ENCODE peak calls at places on chromosomes 13 and 19, in eight cellular contexts. V is stimulated activated CD8-positive, alpha-beta memory T cell treated with anti-CD3 and anti-CD28 coated beads, Interleukin-4, amount 100 ng/mL, for 1 hour; T is neural progenitor cell; N is CD8-positive, alpha-beta memory T cell; S is left colon; U is T-helper 1 cell; C is esophagus squamous epithelium; A is H1. F is an unnamed sample.

GRCh38 chr19:56071151-56071550 is 49.9 kb downstream of the ZNF787 start:
- DNase-seq in A (no peak), N (no peak), V (no peak), S (no peak), T (peak; percentile 30), U (no peak), C (no peak), F (no peak)

GRCh38 chr19:39497850-39498261 is 891 bp upstream of the DLL3 start:
- DNase-seq in T (peak; percentile 89), S (no peak), V (no peak), N (no peak), U (no peak), C (no peak), A (peak; percentile 85), F (no peak)

GRCh38 chr19:610071-610800 is 20.6 kb downstream of the HCN2 start:
- DNase-seq in A (no peak), T (no peak), S (no peak), N (peak; percentile 20), C (no peak), U (no peak), V (no peak), F (no peak)

GRCh38 chr13:87089391-87089790 is 581.8 kb upstream of the SLITRK5 start:
- DNase-seq in U (no peak), A (no peak), V (no peak), T (no peak), N (no peak), S (no peak), C (no peak), F (no peak)

GRCh38 chr13:105990256-105990958 is 545.1 kb downstream of the EFNB2 start:
- DNase-seq in U (no peak), N (no peak), V (no peak), T (no peak), S (no peak), C (no peak), A (no peak), F (no peak)

GRCh38 chr19:22733691-22734090 is 50.3 kb downstream of the ZNF99 start:
- DNase-seq in N (no peak), T (no peak), U (no peak), A (no peak), S (no peak), V (no peak), C (no peak), F (no peak)

GRCh38 chr19:40245506-40246128 is 19.1 kb upstream of the CCNP start:
- DNase-seq in S (no peak), A (no peak), N (no peak), U (no peak), V (no peak), T (no peak), C (no peak), F (no peak)

GRCh38 chr13:98978280-98978679 is 416 bp upstream of the DOCK9 start:
- DNase-seq in T (no peak), A (no peak), U (no peak), C (no peak), V (no peak), N (no peak), S (no peak), F (no peak)

GRCh38 chr13:80574113-80574512 is 233.2 kb upstream of the SPRY2 start:
- DNase-seq in A (no peak), N (no peak), C (no peak), V (no peak), T (no peak), U (no peak), S (no peak), F (no peak)

GRCh38 chr13:50526771-50527567 is 316.5 kb downstream of the DLEU7 start:
- DNase-seq in V (no peak), T (no peak), N (no peak), A (no peak), C (no peak), S (no peak), U (no peak), F (peak; percentile 74)

GRCh38 chr19:42086770-42087550 is 11.0 kb downstream of the ZNF574 start:
- DNase-seq in N (no peak), V (no peak), A (no peak), C (no peak), S (no peak), T (no peak), U (no peak), F (no peak)

GRCh38 chr19:41689993-41690800 is 2.1 kb upstream of the CEACAM7 start:
- DNase-seq in A (no peak), V (no peak), N (no peak), T (no peak), U (no peak), C (no peak), S (no peak), F (no peak)

GRCh38 chr13:98450495-98451167 is 126.3 kb downstream of the STK24 start:
- DNase-seq in V (no peak), C (no peak), S (no peak), T (no peak), N (no peak), U (no peak), A (no peak), F (no peak)

GRCh38 chr19:32345261-32346207 is at the start of gene ZNF507:
- DNase-seq in U (peak; percentile 70), C (no peak), V (peak; percentile 68), A (peak; percentile 95), T (peak; percentile 93), S (peak; percentile 75), N (peak; percentile 77), F (peak; percentile 85)

GRCh38 chr13:21683034-21683733 is 12.3 kb downstream of the FGF9 start:
- DNase-seq in A (no peak), T (no peak), V (no peak), N (no peak), C (no peak), U (no peak), S (no peak), F (no peak)